ENCODE peak calls at places on chromosomes 13 and 19, in nine cellular contexts. P is AG04449, H is mammary epithelial cell, E is foreskin fibroblast, N is choroid plexus epithelial cell, R is retinal pigment epithelial cell, C is WERI-Rb-1, B is cardiac muscle cell, U is GM23338. Y is an unnamed sample.

GRCh38 chr19:15640904-15641597 is 354 bp downstream of the CYP4F3 start:
- DNase-seq in P (no peak), H (peak), E (no peak), N (no peak), R (no peak), C (no peak), B (no peak), U (no peak), Y (no peak)

GRCh38 chr19:10565028-10565566 is 713 bp downstream of the KRI1 start:
- DNase-seq in P (no peak), H (no peak), E (peak), N (peak), R (no peak), C (peak), B (peak), U (peak), Y (no peak)

GRCh38 chr13:52345048-52345447 is 60.9 kb downstream of the THSD1 start:
- DNase-seq in P (no peak), H (peak), E (peak), N (peak), R (no peak), C (no peak), B (no peak), U (no peak), Y (no peak)

GRCh38 chr19:35155441-35155840 is 906 bp downstream of the FXYD5 start:
- DNase-seq in P (no peak), H (no peak), E (peak), N (no peak), R (no peak), C (no peak), B (no peak), U (no peak), Y (no peak)

GRCh38 chr13:49165798-49166752 is 54.1 kb upstream of the MLNR start:
- DNase-seq in P (no peak), H (no peak), E (no peak), N (peak), R (no peak), C (no peak), B (no peak), U (no peak), Y (no peak)

GRCh38 chr19:7733376-7733775 is 1.5 kb upstream of the CLEC4G start:
- DNase-seq in P (no peak), H (no peak), E (no peak), N (no peak), R (no peak), C (no peak), B (no peak), U (no peak), Y (no peak)

GRCh38 chr19:27744926-27745844 is 1467.8 kb downstream of the UQCRFS1 start:
- DNase-seq in P (no peak), H (no peak), E (no peak), N (no peak), R (no peak), C (no peak), B (no peak), U (no peak), Y (no peak)

GRCh38 chr13:48304132-48304876 is 753 bp downstream of the RB1 start:
- DNase-seq in P (no peak), H (peak), E (peak), N (peak), R (no peak), C (no peak), B (peak), U (no peak), Y (no peak)

GRCh38 chr13:66994097-66994496 is 236.0 kb downstream of the PCDH9 start:
- DNase-seq in P (no peak), H (peak), E (peak), N (peak), R (peak), C (peak), B (peak), U (peak), Y (no peak)

GRCh38 chr13:76816394-76816793 is 69.8 kb downstream of the KCTD12 start:
- DNase-seq in P (no peak), H (no peak), E (no peak), N (no peak), R (no peak), C (no peak), B (no peak), U (no peak), Y (no peak)

GRCh38 chr13:28707629-28708427 is 10.9 kb downstream of the SLC46A3 start:
- DNase-seq in P (peak), H (peak), E (peak), N (peak), R (no peak), C (no peak), B (no peak), U (no peak), Y (peak)

GRCh38 chr13:50948576-50948975 is 39.0 kb downstream of the RNASEH2B start:
- DNase-seq in P (no peak), H (no peak), E (no peak), N (no peak), R (no peak), C (no peak), B (no peak), U (no peak), Y (peak)

GRCh38 chr13:51156666-51157065 is 45.6 kb upstream of the C13orf42 start:
- DNase-seq in P (no peak), H (no peak), E (no peak), N (no peak), R (no peak), C (no peak), B (no peak), U (no peak), Y (no peak)

GRCh38 chr19:5059191-5059579 is 90.3 kb downstream of the KDM4B start:
- DNase-seq in P (no peak), H (no peak), E (peak), N (no peak), R (no peak), C (no peak), B (no peak), U (no peak), Y (no peak)

GRCh38 chr19:48085904-48086864 is 24.4 kb downstream of the PLA2G4C start:
- DNase-seq in P (no peak), H (peak), E (no peak), N (no peak), R (no peak), C (peak), B (no peak), U (peak), Y (no peak)
- TF ChIP-seq CTCF in P (no peak), H (peak), E (peak), N (peak), R (peak), C (peak), B (no peak), U (peak), Y (no peak)

DNA sequence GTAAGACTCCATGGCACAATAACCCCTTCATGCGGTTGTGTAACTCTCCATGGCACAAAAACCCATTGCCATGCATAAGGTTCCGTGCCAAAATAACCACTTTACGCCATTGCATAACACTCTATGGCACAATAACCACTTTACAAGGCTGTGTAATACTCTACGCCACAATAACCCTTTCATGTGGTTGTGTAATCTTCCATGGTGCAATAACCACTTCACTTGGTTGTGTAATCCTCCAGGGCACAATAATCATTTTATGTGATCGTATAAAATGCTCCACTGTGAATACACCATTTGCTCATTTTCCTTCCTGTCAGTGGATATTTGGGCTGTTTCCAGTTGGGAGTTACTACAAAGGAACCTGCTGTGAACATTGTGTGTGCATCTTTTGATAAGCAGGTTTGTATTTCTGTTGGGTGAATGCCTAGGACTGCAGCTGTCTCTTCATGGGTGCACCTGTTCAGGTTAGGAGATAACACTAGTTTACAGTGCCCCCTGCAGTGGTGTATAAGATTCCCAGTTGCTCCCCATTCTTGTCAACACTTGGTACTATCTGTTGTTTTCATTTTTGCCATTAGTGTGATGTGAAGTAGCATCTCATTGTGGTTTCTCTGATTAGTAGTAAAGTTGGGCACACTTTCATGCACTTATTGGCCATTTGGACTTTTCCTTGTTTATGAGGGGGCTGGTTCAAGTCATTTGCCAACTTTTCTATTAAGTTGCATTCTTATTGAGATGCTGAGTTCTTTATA is 21.1 kb upstream of the ZSCAN18 start:
- DNase-seq in P (no peak), H (no peak), E (no peak), N (no peak), R (no peak), C (no peak), B (no peak), U (no peak), Y (no peak)
- H3K4me3 ChIP-seq in P (no peak), H (no peak), E (no peak), N (no peak), R (no peak), C (no peak), B (no peak), U (no peak), Y (no peak)

DNA sequence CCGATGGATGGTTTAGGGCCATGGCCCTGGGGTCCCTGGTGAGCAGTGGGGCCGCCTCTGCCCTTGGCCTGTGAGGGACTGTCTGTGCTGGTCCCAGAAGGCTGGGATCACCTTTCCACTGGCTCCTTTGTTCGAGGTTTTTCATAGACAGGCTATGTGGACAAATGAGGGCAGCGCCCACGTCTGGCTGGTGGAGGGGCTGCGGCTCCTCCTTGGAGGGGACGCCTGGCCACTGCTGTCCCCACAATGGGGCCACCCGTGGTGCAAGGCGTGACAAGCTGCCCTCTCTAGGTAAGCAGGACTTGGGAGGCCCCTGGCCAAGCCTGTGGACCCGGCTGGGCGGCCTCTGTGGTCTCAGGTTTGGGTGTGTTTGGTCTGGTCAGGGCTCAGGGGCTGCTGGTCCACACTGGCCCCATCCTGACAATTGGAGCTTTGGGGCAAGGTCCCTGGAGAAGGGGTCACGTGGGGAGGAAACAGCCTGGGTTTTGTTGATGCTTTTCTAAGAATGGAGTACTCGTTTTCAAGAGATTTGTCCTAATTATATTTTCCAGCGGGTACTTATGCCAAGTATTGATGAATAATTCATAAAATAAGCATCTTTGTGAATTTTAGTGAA is 33.3 kb downstream of the MCF2L start:
- DNase-seq in P (no peak), H (no peak), E (no peak), N (no peak), R (peak), C (peak), B (peak), U (peak), Y (no peak)
- TF ChIP-seq CTCF in P (no peak), H (no peak), E (no peak), N (peak), R (peak), C (peak), B (peak), U (peak), Y (peak)

DNA sequence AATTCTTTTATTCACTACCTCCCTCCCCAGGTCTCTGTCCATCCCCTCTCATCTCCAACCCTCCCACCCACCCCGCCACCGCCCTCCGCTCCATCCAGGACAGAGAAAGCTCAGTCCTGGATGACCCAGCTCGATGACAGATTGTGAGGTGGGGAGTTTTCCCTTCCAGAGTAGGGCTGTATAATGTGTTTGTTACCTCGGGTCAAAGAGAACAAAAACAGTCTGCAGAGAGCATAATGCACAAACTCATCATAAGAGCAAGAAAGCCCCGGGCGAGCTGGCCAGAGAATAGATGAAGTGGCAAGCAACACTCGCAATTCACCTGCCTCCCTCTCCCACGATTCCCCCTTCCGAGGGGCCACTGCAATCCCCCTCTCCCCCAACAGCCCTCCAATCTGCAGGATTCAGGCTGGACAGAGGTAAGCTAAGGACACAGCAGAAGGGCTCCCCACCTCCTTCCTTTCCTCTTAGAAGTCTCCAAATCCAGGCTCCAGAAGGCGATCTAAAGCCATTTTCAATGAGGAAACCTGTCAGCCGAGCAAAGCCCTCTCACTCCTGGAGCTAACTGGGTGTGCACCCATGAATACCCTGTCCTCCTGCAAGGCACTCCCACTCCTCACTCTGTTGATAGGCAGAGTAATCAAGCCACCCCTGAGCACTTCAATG is 2.6 kb downstream of the CACNA1A start:
- DNase-seq in P (no peak), H (no peak), E (no peak), N (no peak), R (no peak), C (no peak), B (no peak), U (no peak), Y (no peak)
- H3K4me3 ChIP-seq in P (no peak), H (no peak), E (no peak), N (no peak), R (no peak), C (no peak), B (no peak), U (peak), Y (no peak)

GRCh38 chr13:25391932-25392331 is 20.2 kb downstream of the ATP8A2 start:
- DNase-seq in P (no peak), H (no peak), E (no peak), N (no peak), R (no peak), C (no peak), B (no peak), U (no peak), Y (no peak)

GRCh38 chr13:25397763-25398162 is 26.0 kb downstream of the ATP8A2 start:
- DNase-seq in P (no peak), H (no peak), E (no peak), N (no peak), R (no peak), C (no peak), B (no peak), U (no peak), Y (no peak)

GRCh38 chr13:25394661-25395060 is 22.9 kb downstream of the ATP8A2 start:
- DNase-seq in P (no peak), H (no peak), E (no peak), N (no peak), R (no peak), C (no peak), B (no peak), U (no peak), Y (no peak)
- TF ChIP-seq CTCF in P (no peak), H (no peak), E (no peak), N (no peak), R (no peak), C (no peak), B (no peak), U (no peak), Y (no peak)

GRCh38 chr13:22235950-22236290 is 565.0 kb downstream of the FGF9 start:
- DNase-seq in P (no peak), H (no peak), E (no peak), N (no peak), R (no peak), C (no peak), B (no peak), U (peak), Y (no peak)
- H3K4me3 ChIP-seq in P (no peak), H (no peak), E (no peak), N (no peak), R (no peak), C (no peak), B (no peak), U (peak), Y (no peak)

GRCh38 chr19:50500060-50500752 is 10.8 kb downstream of the JOSD2 start:
- DNase-seq in P (no peak), H (no peak), E (no peak), N (no peak), R (no peak), C (peak), B (peak), U (peak), Y (no peak)
- TF ChIP-seq CTCF in P (peak), H (no peak), E (no peak), N (peak), R (peak), C (peak), B (peak), U (peak), Y (peak)